ENCODE peak calls at places on chromosomes 4 and X, in eight cellular contexts. One of them, this sample, is unnamed.

GRCh38 chrX:134753185-134754008 is 95.1 kb upstream of the PLAC1 start:
- DNase-seq in sigmoid colon: no peak
- DNase-seq in stimulated activated CD8-positive, alpha-beta memory T cell treated with anti-CD3 and anti-CD28 coated beads, Interleukin-7, amount 100 ng/mL, for 1 hour: no peak
- DNase-seq in AG09309: peak
- DNase-seq in glutamatergic neuron: no peak
- DNase-seq in LoVo: no peak
- DNase-seq in C1 segment of cervical spinal cord: no peak
- DNase-seq in WTC11: no peak
- DNase-seq in this sample: no peak

GRCh38 chrX:773292-774025 is 142.9 kb downstream of the SHOX start:
- DNase-seq in sigmoid colon: no peak
- DNase-seq in glutamatergic neuron: no peak
- DNase-seq in LoVo: no peak
- DNase-seq in C1 segment of cervical spinal cord: no peak
- DNase-seq in AG09309: no peak
- DNase-seq in stimulated activated CD8-positive, alpha-beta memory T cell treated with anti-CD3 and anti-CD28 coated beads, Interleukin-7, amount 100 ng/mL, for 1 hour: no peak
- DNase-seq in WTC11: no peak
- DNase-seq in this sample: no peak

GRCh38 chr4:172088556-172088955 is 275.4 kb downstream of the GALNTL6 start:
- DNase-seq in LoVo: no peak
- DNase-seq in glutamatergic neuron: no peak
- DNase-seq in WTC11: no peak
- DNase-seq in stimulated activated CD8-positive, alpha-beta memory T cell treated with anti-CD3 and anti-CD28 coated beads, Interleukin-7, amount 100 ng/mL, for 1 hour: no peak
- DNase-seq in C1 segment of cervical spinal cord: no peak
- DNase-seq in AG09309: no peak
- DNase-seq in sigmoid colon: no peak
- DNase-seq in this sample: no peak

GRCh38 chr4:165662341-165662740 is 210.7 kb upstream of the TLL1 start:
- DNase-seq in sigmoid colon: no peak
- DNase-seq in AG09309: no peak
- DNase-seq in WTC11: no peak
- DNase-seq in glutamatergic neuron: no peak
- DNase-seq in C1 segment of cervical spinal cord: no peak
- DNase-seq in stimulated activated CD8-positive, alpha-beta memory T cell treated with anti-CD3 and anti-CD28 coated beads, Interleukin-7, amount 100 ng/mL, for 1 hour: no peak
- DNase-seq in LoVo: no peak
- DNase-seq in this sample: no peak

GRCh38 chrX:9885150-9885549 is 82.0 kb upstream of the CLDN34 start:
- DNase-seq in WTC11: peak
- DNase-seq in sigmoid colon: no peak
- DNase-seq in C1 segment of cervical spinal cord: peak
- DNase-seq in LoVo: peak
- DNase-seq in stimulated activated CD8-positive, alpha-beta memory T cell treated with anti-CD3 and anti-CD28 coated beads, Interleukin-7, amount 100 ng/mL, for 1 hour: no peak
- DNase-seq in AG09309: no peak
- DNase-seq in glutamatergic neuron: peak
- DNase-seq in this sample: no peak

GRCh38 chr4:5824635-5825034 is 68.3 kb downstream of the CRMP1 start:
- DNase-seq in glutamatergic neuron: no peak
- DNase-seq in WTC11: peak
- DNase-seq in AG09309: no peak
- DNase-seq in sigmoid colon: no peak
- DNase-seq in LoVo: peak
- DNase-seq in stimulated activated CD8-positive, alpha-beta memory T cell treated with anti-CD3 and anti-CD28 coated beads, Interleukin-7, amount 100 ng/mL, for 1 hour: no peak
- DNase-seq in C1 segment of cervical spinal cord: no peak
- DNase-seq in this sample: no peak

GRCh38 chrX:104156630-104157529 is at the start of gene SLC25A53:
- DNase-seq in LoVo: peak
- DNase-seq in WTC11: peak
- DNase-seq in sigmoid colon: peak
- DNase-seq in glutamatergic neuron: peak
- DNase-seq in C1 segment of cervical spinal cord: peak
- DNase-seq in stimulated activated CD8-positive, alpha-beta memory T cell treated with anti-CD3 and anti-CD28 coated beads, Interleukin-7, amount 100 ng/mL, for 1 hour: peak
- DNase-seq in AG09309: peak
- DNase-seq in this sample: peak

GRCh38 chr4:4356106-4357041 is 30.5 kb upstream of the NSG1 start:
- DNase-seq in stimulated activated CD8-positive, alpha-beta memory T cell treated with anti-CD3 and anti-CD28 coated beads, Interleukin-7, amount 100 ng/mL, for 1 hour: no peak
- DNase-seq in WTC11: no peak
- DNase-seq in LoVo: no peak
- DNase-seq in AG09309: no peak
- DNase-seq in C1 segment of cervical spinal cord: no peak
- DNase-seq in glutamatergic neuron: no peak
- DNase-seq in sigmoid colon: no peak
- DNase-seq in this sample: no peak

GRCh38 chrX:37378830-37379229 is 29.7 kb downstream of the PRRG1 start:
- DNase-seq in glutamatergic neuron: no peak
- DNase-seq in sigmoid colon: no peak
- DNase-seq in LoVo: no peak
- DNase-seq in stimulated activated CD8-positive, alpha-beta memory T cell treated with anti-CD3 and anti-CD28 coated beads, Interleukin-7, amount 100 ng/mL, for 1 hour: no peak
- DNase-seq in WTC11: no peak
- DNase-seq in AG09309: no peak
- DNase-seq in C1 segment of cervical spinal cord: no peak
- DNase-seq in this sample: no peak

GRCh38 chr4:39732728-39733127 is 34.8 kb downstream of the UBE2K start:
- DNase-seq in LoVo: no peak
- DNase-seq in C1 segment of cervical spinal cord: no peak
- DNase-seq in stimulated activated CD8-positive, alpha-beta memory T cell treated with anti-CD3 and anti-CD28 coated beads, Interleukin-7, amount 100 ng/mL, for 1 hour: no peak
- DNase-seq in WTC11: no peak
- DNase-seq in AG09309: peak
- DNase-seq in glutamatergic neuron: no peak
- DNase-seq in sigmoid colon: no peak
- DNase-seq in this sample: no peak